ENCODE peak calls at places on chromosome 19, in eight cellular contexts. P is progenitor cell of endocrine pancreas, C is MCF 10A, O is fibroblast of pulmonary artery, G is AG09319, L is neural crest cell, D is HL-60, A is nephron progenitor cell. W is an unnamed sample.
A peak's percentile ranks its signal among the peaks of the same experiment; 100 is the strongest.

GRCh38 chr19:56091066-56091490 is 30.0 kb downstream of the ZNF787 start:
- DNase-seq in D (no peak), L (no peak), A (no peak), P (no peak), O (peak; percentile 64), C (peak; percentile 86), G (no peak), W (no peak)

GRCh38 chr19:58520257-58520599 is 618 bp upstream of the ZBTB45 start:
- DNase-seq in P (no peak), A (no peak), L (no peak), G (no peak), C (no peak), O (no peak), D (no peak), W (no peak)

GRCh38 chr19:45939792-45940514 is 25.4 kb upstream of the NANOS2 start:
- DNase-seq in L (no peak), G (no peak), C (no peak), P (no peak), D (no peak), A (no peak), O (no peak), W (no peak)

GRCh38 chr19:3471954-3472655 is 8.2 kb downstream of the SMIM24 start:
- DNase-seq in A (peak; percentile 66), D (no peak), G (no peak), C (peak; percentile 34), O (no peak), P (no peak), L (peak; percentile 50), W (no peak)

GRCh38 chr19:53007200-53008054 is 6.3 kb upstream of the ERVV-1 start:
- DNase-seq in P (no peak), A (no peak), O (no peak), D (no peak), L (no peak), G (no peak), C (no peak), W (no peak)

GRCh38 chr19:48760514-48761221 is 5.3 kb downstream of the FGF21 start:
- DNase-seq in G (no peak), O (no peak), C (no peak), A (no peak), P (no peak), D (no peak), L (no peak), W (no peak)

GRCh38 chr19:19866599-19867248 is 1.0 kb downstream of the ZNF253 start:
- DNase-seq in O (peak; percentile 6), A (peak; percentile 6), D (peak; percentile 50), G (no peak), P (peak; percentile 35), L (peak; percentile 28), C (no peak), W (peak; percentile 56)

GRCh38 chr19:35000647-35001501 is 751 bp downstream of the GRAMD1A start:
- DNase-seq in D (peak; percentile 60), G (no peak), A (peak; percentile 38), P (no peak), O (peak; percentile 50), L (no peak), C (peak; percentile 42), W (peak; percentile 52)

GRCh38 chr19:3357731-3358391 is 8.5 kb upstream of the NFIC start:
- DNase-seq in C (no peak), L (no peak), O (no peak), A (no peak), G (no peak), P (no peak), D (no peak), W (no peak)

GRCh38 chr19:7083076-7083956 is 13.8 kb downstream of the ZNF557 start:
- DNase-seq in O (peak; percentile 53), L (no peak), P (no peak), D (no peak), G (no peak), A (no peak), C (peak; percentile 38), W (no peak)

GRCh38 chr19:579842-580155 is 7.4 kb downstream of the BSG start:
- DNase-seq in A (no peak), C (no peak), O (no peak), P (no peak), G (no peak), D (no peak), L (no peak), W (no peak)

GRCh38 chr19:53467503-53468262 is at the start of gene ZNF813:
- DNase-seq in G (peak; percentile 53), L (peak; percentile 91), A (peak; percentile 99), P (peak; percentile 97), O (peak; percentile 87), C (peak; percentile 64), D (peak; percentile 78), W (peak; percentile 92)

GRCh38 chr19:53942001-53942786 is 20.5 kb upstream of the CACNG8 start:
- DNase-seq in A (peak; percentile 83), P (peak; percentile 23), D (no peak), O (peak; percentile 40), C (no peak), L (peak; percentile 43), G (no peak), W (peak; percentile 28)

DNA sequence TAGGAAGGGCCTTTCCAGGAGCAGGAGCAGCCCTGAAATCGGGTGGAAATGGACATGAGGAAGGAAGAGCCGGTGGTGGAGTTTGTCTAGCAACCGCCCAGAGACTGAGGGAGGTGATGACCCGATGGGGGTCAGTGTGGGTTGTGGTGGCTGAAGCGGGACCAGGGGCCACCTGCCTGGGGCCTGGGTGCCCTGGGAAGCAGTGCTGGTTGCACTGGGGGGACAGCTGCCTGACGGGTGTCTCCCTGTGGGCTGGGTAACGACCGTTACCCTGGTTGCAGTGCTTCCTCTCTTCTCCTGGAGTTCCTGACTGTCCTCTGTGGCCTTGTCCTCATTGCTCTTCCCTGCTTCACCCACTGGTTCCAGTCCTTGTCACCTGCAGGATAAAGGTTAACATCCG is 13.0 kb downstream of the ZNF536 start:
- DNase-seq in P (no peak), O (no peak), A (no peak), D (no peak), L (no peak), G (no peak), C (no peak), W (no peak)
- TF ChIP-seq CTCF in P (no peak), O (no peak), A (no peak), D (no peak), L (no peak), G (no peak), C (no peak), W (no peak)

DNA sequence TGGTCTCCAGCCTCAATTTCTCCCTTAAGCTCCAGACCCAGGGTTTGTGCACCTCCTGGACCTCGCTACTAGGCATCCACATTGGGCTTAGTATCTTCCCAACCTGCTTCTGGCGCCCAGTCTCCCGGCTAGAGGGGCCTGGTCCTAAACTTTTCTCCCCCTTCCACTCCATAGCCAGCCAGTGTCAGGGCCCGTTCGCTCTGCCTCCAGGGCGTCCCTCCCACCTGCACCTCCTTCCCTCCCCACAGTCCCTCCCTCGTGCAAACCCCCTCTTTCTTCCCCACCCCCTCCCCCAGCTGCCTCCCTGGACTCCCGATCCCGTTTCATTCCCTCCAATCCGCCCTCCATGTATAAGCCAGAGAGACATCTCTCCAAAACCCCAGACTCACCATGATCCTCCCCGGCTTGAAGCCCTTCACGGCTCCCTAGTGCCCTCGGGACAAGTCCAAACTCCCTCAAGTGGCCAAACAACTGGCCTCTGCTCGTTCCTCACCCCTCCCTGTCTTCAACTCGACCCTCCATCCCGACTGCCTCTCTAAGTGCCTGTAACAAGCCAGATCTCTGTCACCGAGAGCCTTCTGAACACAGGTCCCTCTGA is 1.0 kb upstream of the SAMD4B start:
- DNase-seq in A (peak; percentile 49), C (no peak), P (peak; percentile 19), D (peak; percentile 31), O (no peak), L (peak; percentile 36), G (no peak), W (no peak)
- TF ChIP-seq CTCF in A (no peak), C (no peak), P (no peak), D (no peak), O (peak; percentile 18), L (no peak), G (no peak), W (no peak)

DNA sequence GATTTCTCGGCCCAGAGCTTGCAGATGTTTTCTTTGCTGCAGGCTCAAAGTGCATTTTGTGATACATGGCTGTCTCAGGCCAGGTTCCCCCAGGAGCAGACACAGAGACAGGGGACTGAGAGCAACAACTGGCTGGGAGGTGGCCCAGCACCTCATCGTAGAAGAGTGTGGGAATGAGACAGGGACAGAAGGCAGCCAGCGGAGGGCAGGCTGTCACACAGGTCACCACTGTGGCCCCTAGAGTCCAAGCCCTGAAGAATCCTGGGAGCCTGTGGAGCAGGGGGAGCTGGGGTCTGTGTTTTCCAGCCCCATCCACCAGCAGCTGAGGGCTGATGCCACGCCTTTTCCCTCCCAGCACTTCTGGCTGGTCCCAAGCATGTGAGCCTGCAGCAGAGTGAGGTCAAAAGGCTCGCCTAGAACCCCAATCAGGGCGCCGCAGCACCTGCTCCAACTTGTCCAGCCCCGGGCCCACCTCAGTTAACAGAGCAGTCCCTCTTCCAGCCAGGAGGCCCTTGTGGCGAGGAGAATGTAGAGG is 723.8 kb downstream of the UQCRFS1 start:
- DNase-seq in O (no peak), D (no peak), A (no peak), P (no peak), G (no peak), C (no peak), L (no peak), W (no peak)
- TF ChIP-seq CTCF in O (no peak), D (no peak), A (no peak), P (no peak), G (no peak), C (no peak), L (no peak), W (no peak)

GRCh38 chr19:17762505-17763229 is 11.4 kb downstream of the FCHO1 start:
- DNase-seq in A (peak; percentile 62), D (no peak), P (no peak), C (peak; percentile 75), O (peak; percentile 67), G (no peak), L (peak; percentile 71), W (no peak)

GRCh38 chr19:17767559-17767958 is 16.3 kb downstream of the FCHO1 start:
- DNase-seq in C (no peak), O (no peak), G (no peak), P (no peak), L (no peak), A (no peak), D (no peak), W (no peak)

GRCh38 chr19:17764348-17764747 is 13.1 kb downstream of the FCHO1 start:
- DNase-seq in A (no peak), G (no peak), L (no peak), P (no peak), C (no peak), O (no peak), D (no peak), W (no peak)

GRCh38 chr19:17766543-17767131 is 15.4 kb downstream of the FCHO1 start:
- DNase-seq in O (peak; percentile 90), A (peak; percentile 86), P (peak; percentile 70), D (peak; percentile 81), L (peak; percentile 84), G (peak; percentile 42), C (peak; percentile 95), W (peak; percentile 63)

DNA sequence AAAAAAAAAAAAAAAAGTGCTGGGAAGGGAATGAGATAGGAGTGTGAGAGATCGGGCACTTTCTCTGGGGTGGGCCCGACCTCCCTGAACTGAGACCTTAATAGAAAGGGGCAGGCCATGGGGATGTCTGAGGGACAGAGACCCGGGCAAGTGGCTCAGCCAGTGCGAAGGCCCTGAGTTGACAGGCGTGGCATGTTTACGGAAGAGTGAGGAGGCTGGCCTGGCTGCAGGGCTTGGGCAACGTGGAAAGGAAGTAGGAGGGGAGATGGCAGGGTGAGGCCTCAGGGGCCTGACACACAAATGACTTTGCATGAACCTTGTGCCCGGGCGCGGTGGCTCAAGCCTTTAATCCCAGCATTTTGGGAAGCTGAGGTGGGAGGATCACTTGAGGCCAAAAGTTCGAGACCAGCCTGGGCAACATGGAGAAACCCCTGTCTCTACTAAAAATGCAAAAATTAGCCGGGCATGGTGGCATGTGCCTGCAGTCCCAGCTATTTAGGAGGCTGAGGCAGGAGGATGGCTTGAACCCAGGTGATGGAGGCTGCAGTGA is 13.9 kb downstream of the FCHO1 start:
- DNase-seq in L (no peak), D (no peak), C (peak; percentile 88), A (no peak), G (no peak), O (no peak), P (no peak), W (no peak)
- TF ChIP-seq CTCF in L (no peak), D (no peak), C (no peak), A (no peak), G (no peak), O (no peak), P (no peak), W (no peak)

W was measured in GM06990.